ENCODE peak calls at places on chromosomes 6 and 20, in six cellular contexts. J is A549; S is SW480; A is bronchial epithelial cell; B is progenitor cell of endocrine pancreas; X is stimulated activated CD8-positive, alpha-beta memory T cell treated with anti-CD3 and anti-CD28 coated beads, Interleukin-7, amount 100 ng/mL, for 1 hour. W is an unnamed sample.

GRCh38 chr6:138161434-138162103 is at the start of gene ARFGEF3:
- DNase-seq in S (peak), X (no peak), A (peak), J (peak), B (peak), W (no peak)

GRCh38 chr20:4808872-4809271 is 87.2 kb downstream of the PRND start:
- DNase-seq in A (no peak), B (no peak), J (no peak), X (no peak), S (no peak), W (no peak)

GRCh38 chr6:153790048-153790447 is 249.0 kb upstream of the OPRM1 start:
- DNase-seq in S (peak), B (no peak), A (peak), X (no peak), J (peak), W (no peak)

GRCh38 chr20:58720890-58721289 is 28.3 kb downstream of the NPEPL1 start:
- DNase-seq in A (no peak), X (no peak), J (no peak), B (no peak), S (no peak), W (no peak)

GRCh38 chr6:70479236-70479635 is 65.9 kb downstream of the FAM135A start:
- DNase-seq in B (no peak), J (no peak), S (no peak), X (no peak), A (no peak), W (no peak)

GRCh38 chr20:50395258-50395729 is 114.9 kb upstream of the PTPN1 start:
- DNase-seq in B (no peak), J (no peak), X (no peak), A (no peak), S (no peak), W (no peak)

GRCh38 chr6:158772851-158773371 is 46.3 kb downstream of the EZR start:
- DNase-seq in A (peak), X (no peak), S (peak), J (no peak), B (no peak), W (no peak)

GRCh38 chr20:33232486-33233072 is 3.2 kb upstream of the BPIFA1 start:
- DNase-seq in S (no peak), J (no peak), A (no peak), X (no peak), B (no peak), W (no peak)

GRCh38 chr6:33289784-33290315 is 449 bp downstream of the PFDN6 start:
- DNase-seq in S (no peak), B (no peak), A (no peak), X (no peak), J (no peak), W (no peak)

W was measured in iPS DF 19.7.